ENCODE peak calls at places on chromosomes 7 and 10, in five cellular contexts. O is Right ventricle myocardium inferior, N is cardiac fibroblast, I is astrocyte of the spinal cord, Z is adrenal gland. W is an unnamed sample.

GRCh38 chr7:92766461-92767003 is 69.8 kb downstream of the CDK6 start:
- DNase-seq in I (peak), N (peak), Z (no peak), O (no peak), W (no peak)

GRCh38 chr10:103102195-103102594 is 90.9 kb downstream of the NT5C2 start:
- DNase-seq in I (no peak), O (no peak), N (no peak), Z (no peak), W (no peak)

GRCh38 chr10:4332764-4333473 is 493.1 kb upstream of the AKR1E2 start:
- DNase-seq in N (no peak), Z (no peak), I (no peak), O (no peak), W (no peak)

GRCh38 chr7:44184221-44184873 is 4.9 kb downstream of the GCK start:
- DNase-seq in N (peak), O (no peak), I (peak), Z (peak), W (no peak)

GRCh38 chr10:132627736-132628512 is 90.3 kb downstream of the INPP5A start:
- DNase-seq in N (peak), Z (peak), I (peak), O (no peak), W (no peak)

GRCh38 chr10:103353281-103353680 is 2.3 kb upstream of the PCGF6 start:
- DNase-seq in Z (peak), I (no peak), O (no peak), N (no peak), W (no peak)

GRCh38 chr10:24214762-24215161 is 5.8 kb downstream of the KIAA1217 start:
- DNase-seq in N (no peak), O (no peak), I (no peak), Z (peak), W (no peak)

GRCh38 chr7:142499641-142500040 is 241.8 kb upstream of the PRSS58 start:
- DNase-seq in O (no peak), Z (no peak), I (no peak), N (no peak), W (no peak)

GRCh38 chr7:4798706-4799235 is 23.3 kb downstream of the AP5Z1 start:
- DNase-seq in N (no peak), O (peak), I (no peak), Z (no peak), W (no peak)

GRCh38 chr7:13742719-13743640 is 246.5 kb downstream of the ETV1 start:
- DNase-seq in Z (peak), N (peak), O (no peak), I (peak), W (no peak)

GRCh38 chr10:93461124-93461806 is 20.9 kb downstream of the MYOF start:
- DNase-seq in O (no peak), Z (no peak), N (peak), I (peak), W (no peak)